ENCODE peak calls at places on chromosomes 2 and 18, in ten cellular contexts. S is GM06990; E is fibroblast of pulmonary artery; F is RWPE1; Y is left ventricle myocardium inferior; J is CD8-positive, alpha-beta T cell; H is nephron progenitor cell; P is OCI-LY7; D is SK-N-SH; N is psoas muscle. Q is an unnamed sample.

GRCh38 chr2:74876081-74876886 is 42.4 kb downstream of the HK2 start:
- DNase-seq in S (peak), E (peak), F (peak), Y (no peak), J (peak), H (peak), P (peak), D (peak), N (no peak), Q (peak)

GRCh38 chr2:22037274-22037673 is 913.5 kb downstream of the TDRD15 start:
- DNase-seq in S (no peak), E (peak), F (no peak), Y (peak), J (no peak), H (no peak), P (no peak), D (no peak), N (no peak), Q (no peak)

GRCh38 chr18:58287626-58288289 is 243.7 kb downstream of the NEDD4L start:
- DNase-seq in S (no peak), E (no peak), F (no peak), Y (no peak), J (no peak), H (no peak), P (no peak), D (no peak), N (no peak), Q (no peak)

GRCh38 chr2:142822190-142822589 is 55.3 kb upstream of the KYNU start:
- DNase-seq in S (no peak), E (no peak), F (no peak), Y (no peak), J (no peak), H (no peak), P (no peak), D (no peak), N (no peak), Q (no peak)

GRCh38 chr2:75064691-75065396 is 106.4 kb downstream of the POLE4 start:
- DNase-seq in S (peak), E (peak), F (peak), Y (peak), J (peak), H (peak), P (peak), D (peak), N (peak), Q (peak)

GRCh38 chr2:125033871-125034270 is 1008.8 kb downstream of the CNTNAP5 start:
- DNase-seq in S (no peak), E (no peak), F (no peak), Y (no peak), J (no peak), H (no peak), P (no peak), D (no peak), N (no peak), Q (no peak)

GRCh38 chr2:129859141-129859540 is 120.3 kb upstream of the RAB6C start:
- DNase-seq in S (no peak), E (no peak), F (no peak), Y (no peak), J (no peak), H (no peak), P (no peak), D (peak), N (no peak), Q (no peak)

GRCh38 chr2:202375006-202375610 is 1.0 kb upstream of the BMPR2 start:
- DNase-seq in S (peak), E (peak), F (no peak), Y (peak), J (no peak), H (peak), P (no peak), D (peak), N (peak), Q (peak)

DNA sequence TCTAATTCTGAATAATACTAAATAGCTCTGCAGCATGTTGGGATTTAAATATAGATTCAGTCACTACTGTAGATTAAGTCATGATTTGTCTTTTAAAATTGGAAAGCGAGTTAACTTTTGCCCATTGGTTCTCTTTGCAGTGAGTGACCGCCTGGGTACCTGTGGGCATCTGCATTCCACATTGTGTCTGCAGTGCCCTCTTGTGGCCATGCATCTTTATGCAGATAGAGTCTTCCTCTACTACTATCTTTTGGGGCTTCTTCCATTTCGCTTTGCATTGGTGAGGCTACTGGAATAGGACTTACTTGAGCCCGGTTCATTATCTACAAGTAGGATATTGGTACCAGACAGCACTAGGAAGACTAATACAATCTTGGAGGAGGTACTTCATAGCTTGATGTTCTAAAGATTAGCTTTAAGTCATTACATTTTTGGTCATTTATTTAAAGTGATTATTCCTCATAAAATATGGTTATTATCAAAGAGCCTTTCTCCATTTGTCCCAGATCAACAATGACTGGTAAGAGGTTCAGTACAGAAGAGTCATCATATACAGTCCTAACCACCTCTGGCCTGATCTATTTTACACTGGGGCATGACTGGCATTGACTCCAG is 203.0 kb downstream of the SOCS6 start:
- DNase-seq in S (no peak), E (peak), F (peak), Y (no peak), J (no peak), H (peak), P (peak), D (peak), N (no peak), Q (peak)
- TF ChIP-seq CTCF in S (peak), E (peak), F (peak), Y (peak), J (peak), H (peak), P (peak), D (peak), N (peak), Q (peak)

DNA sequence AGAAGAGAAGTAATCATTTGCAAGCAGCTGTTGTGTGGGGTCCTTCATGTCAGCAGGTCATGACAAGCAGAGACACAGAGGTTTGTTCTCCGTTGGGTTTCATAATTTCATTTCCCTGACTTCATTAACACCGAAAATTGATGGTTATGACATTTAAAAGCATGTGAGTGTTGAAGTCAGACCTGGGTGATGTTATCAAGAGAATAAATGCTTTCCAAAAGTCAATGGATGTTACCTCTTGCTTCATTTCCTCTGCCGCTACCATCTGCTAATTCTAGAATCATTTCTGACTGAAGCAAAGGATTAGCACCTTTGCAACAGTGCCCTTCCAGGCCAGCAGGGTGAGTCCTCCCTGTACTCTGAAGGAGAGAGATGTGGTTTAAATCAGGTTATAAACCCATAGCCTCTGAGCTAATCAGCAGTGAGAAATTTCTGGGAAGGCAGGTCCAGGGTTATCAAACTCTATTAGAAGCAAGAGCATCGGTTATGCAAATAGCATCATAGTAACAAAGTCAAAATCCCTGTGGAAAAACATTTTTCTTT is 446.2 kb downstream of the PIK3C3 start:
- DNase-seq in S (no peak), E (no peak), F (no peak), Y (no peak), J (no peak), H (no peak), P (no peak), D (no peak), N (no peak), Q (no peak)
- TF ChIP-seq CTCF in S (no peak), E (no peak), F (no peak), Y (no peak), J (no peak), H (no peak), P (no peak), D (no peak), N (no peak), Q (no peak)

GRCh38 chr2:238774980-238775509 is 72.8 kb upstream of the TWIST2 start:
- DNase-seq in S (no peak), E (no peak), F (no peak), Y (no peak), J (no peak), H (no peak), P (no peak), D (no peak), N (no peak), Q (no peak)

GRCh38 chr2:238773472-238773871 is 74.4 kb upstream of the TWIST2 start:
- DNase-seq in S (no peak), E (no peak), F (no peak), Y (no peak), J (no peak), H (no peak), P (no peak), D (no peak), N (no peak), Q (no peak)

GRCh38 chr2:238771639-238772038 is 76.2 kb upstream of the TWIST2 start:
- DNase-seq in S (no peak), E (no peak), F (no peak), Y (no peak), J (no peak), H (no peak), P (no peak), D (no peak), N (no peak), Q (no peak)

GRCh38 chr2:238772635-238773297 is 75.1 kb upstream of the TWIST2 start:
- DNase-seq in S (no peak), E (no peak), F (no peak), Y (no peak), J (no peak), H (no peak), P (no peak), D (no peak), N (no peak), Q (no peak)

DNA sequence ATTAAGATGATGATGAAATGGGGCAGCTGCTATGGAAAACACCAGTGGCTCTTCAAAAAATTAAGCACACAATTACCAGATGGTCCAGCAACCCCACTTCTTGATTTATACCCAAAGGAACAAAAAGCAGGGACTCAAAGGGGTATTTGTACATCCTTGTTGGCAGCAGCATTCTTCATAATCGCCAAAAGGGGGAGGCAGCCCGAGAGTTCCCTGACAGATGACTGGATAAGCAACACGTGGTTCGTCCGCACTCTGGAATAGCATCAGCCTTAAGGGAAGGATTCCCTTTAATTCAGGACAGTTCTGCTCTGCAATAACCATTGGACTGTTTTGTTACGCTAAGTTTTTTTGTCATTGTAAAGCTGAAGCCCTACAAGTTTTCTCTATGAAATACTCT is 76.7 kb upstream of the TWIST2 start:
- DNase-seq in S (no peak), E (peak), F (no peak), Y (no peak), J (no peak), H (no peak), P (no peak), D (peak), N (no peak), Q (no peak)
- TF ChIP-seq CTCF in S (no peak), E (peak), F (no peak), Y (no peak), J (no peak), H (peak), P (no peak), D (peak), N (no peak), Q (no peak)

DNA sequence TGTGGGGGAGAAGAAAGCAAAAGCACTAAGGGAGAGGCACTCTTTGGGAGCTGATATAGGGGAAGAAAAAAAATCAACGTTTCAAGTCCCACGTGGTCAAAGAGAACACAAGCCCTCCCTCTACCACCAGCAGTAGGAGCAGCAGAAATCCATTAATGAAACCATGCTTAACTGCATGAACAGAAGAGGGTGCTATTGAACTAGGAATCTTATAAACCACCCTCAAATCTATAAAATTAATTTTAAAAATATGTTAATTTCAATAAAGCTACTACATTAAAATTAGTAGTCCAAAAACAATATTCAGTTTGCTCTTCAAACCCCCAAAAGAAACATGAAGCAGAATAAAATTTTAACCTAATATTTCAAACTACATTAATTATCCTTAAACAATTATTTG is 147.8 kb downstream of the TMEM18 start:
- DNase-seq in S (no peak), E (peak), F (peak), Y (no peak), J (no peak), H (no peak), P (peak), D (peak), N (no peak), Q (no peak)
- TF ChIP-seq CTCF in S (peak), E (no peak), F (no peak), Y (no peak), J (peak), H (peak), P (peak), D (peak), N (no peak), Q (no peak)

GRCh38 chr2:230134496-230135073 is 65.9 kb upstream of the SLC16A14 start:
- DNase-seq in S (peak), E (peak), F (no peak), Y (no peak), J (no peak), H (no peak), P (no peak), D (no peak), N (no peak), Q (no peak)

GRCh38 chr2:230140667-230141066 is 71.9 kb upstream of the SLC16A14 start:
- DNase-seq in S (no peak), E (no peak), F (no peak), Y (no peak), J (no peak), H (no peak), P (no peak), D (no peak), N (no peak), Q (no peak)

GRCh38 chr2:230135126-230135525 is 66.4 kb upstream of the SLC16A14 start:
- DNase-seq in S (no peak), E (no peak), F (no peak), Y (no peak), J (no peak), H (no peak), P (no peak), D (no peak), N (no peak), Q (no peak)

DNA sequence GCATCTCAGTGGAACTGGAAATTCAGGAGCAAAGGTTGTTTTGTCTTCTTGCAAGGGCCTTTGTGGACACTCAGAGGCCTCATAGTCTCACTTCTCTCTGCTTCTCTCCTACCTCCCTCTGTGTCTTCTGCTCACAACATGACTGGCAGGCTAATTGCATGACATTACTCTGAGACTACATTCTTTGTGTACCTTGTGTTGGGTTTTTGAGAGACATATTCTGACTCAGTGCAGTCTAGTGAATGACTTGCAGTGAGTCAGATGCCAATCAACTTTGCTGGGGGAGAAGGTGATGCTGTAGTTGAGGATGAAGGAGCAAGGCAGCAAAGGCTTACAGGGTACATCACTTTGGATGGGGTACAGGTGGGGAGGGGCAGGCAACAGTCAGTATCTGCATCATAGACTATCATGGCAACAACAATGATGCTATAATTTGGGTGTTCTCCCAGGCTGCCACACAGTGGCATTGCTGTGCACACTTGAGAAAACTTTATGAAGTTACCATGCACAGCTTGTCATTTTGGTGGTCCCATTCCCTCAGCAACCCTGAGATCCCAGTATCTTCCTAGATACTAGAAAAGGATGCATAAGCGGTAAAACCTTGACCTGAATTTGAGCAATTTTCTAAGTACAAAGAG is 69.3 kb upstream of the SLC16A14 start:
- DNase-seq in S (no peak), E (no peak), F (peak), Y (no peak), J (no peak), H (no peak), P (peak), D (no peak), N (no peak), Q (no peak)
- TF ChIP-seq CTCF in S (no peak), E (no peak), F (no peak), Y (no peak), J (no peak), H (no peak), P (peak), D (no peak), N (no peak), Q (no peak)

GRCh38 chr2:234528410-234529150 is 31.7 kb upstream of the ARL4C start:
- DNase-seq in S (no peak), E (no peak), F (no peak), Y (no peak), J (no peak), H (no peak), P (peak), D (no peak), N (no peak), Q (no peak)
- TF ChIP-seq CTCF in S (no peak), E (no peak), F (no peak), Y (no peak), J (no peak), H (no peak), P (peak), D (no peak), N (no peak), Q (no peak)

GRCh38 chr18:36714476-36714875 is 114.3 kb downstream of the TPGS2 start:
- DNase-seq in S (no peak), E (no peak), F (no peak), Y (no peak), J (no peak), H (no peak), P (no peak), D (no peak), N (no peak), Q (no peak)
- TF ChIP-seq CTCF in S (no peak), E (no peak), F (no peak), Y (peak), J (no peak), H (no peak), P (no peak), D (no peak), N (no peak), Q (no peak)